ENCODE peak calls at places on chromosomes 3 and 15, in six cellular contexts. A is A549, E is IMR-90, I is HepG2, G is GM12878, V is K562. O is an unnamed sample.

GRCh38 chr15:59290311-59291213 is 82.1 kb downstream of the MYO1E start:
- DNase-seq in I (no peak), V (no peak), E (no peak), A (no peak), G (no peak), O (no peak)

GRCh38 chr3:39638286-39638685 is 170.8 kb downstream of the MOBP start:
- DNase-seq in I (no peak), G (no peak), E (no peak), V (no peak), A (no peak), O (no peak)

GRCh38 chr3:175338775-175339535 is 479.8 kb downstream of the NAALADL2 start:
- DNase-seq in A (peak), E (peak), G (no peak), V (no peak), I (no peak), O (no peak)

GRCh38 chr3:33315826-33316225 is 38.6 kb downstream of the FBXL2 start:
- DNase-seq in V (no peak), A (peak), E (peak), G (no peak), I (peak), O (no peak)

GRCh38 chr3:129116482-129116946 is 5.1 kb downstream of the RAB43 start:
- DNase-seq in I (peak), V (no peak), A (no peak), G (no peak), E (no peak), O (no peak)

GRCh38 chr3:194276768-194277546 is 74.2 kb downstream of the CPN2 start:
- DNase-seq in E (peak), A (no peak), I (no peak), V (no peak), G (no peak), O (no peak)

GRCh38 chr3:197613187-197613586 is 57.4 kb upstream of the BDH1 start:
- DNase-seq in A (no peak), I (no peak), V (no peak), G (no peak), E (no peak), O (no peak)

GRCh38 chr15:68333775-68334470 is 56.4 kb downstream of the FEM1B start:
- DNase-seq in E (peak), G (no peak), V (no peak), I (no peak), A (peak), O (no peak)

GRCh38 chr15:48388017-48388936 is 57.0 kb downstream of the DUT start:
- DNase-seq in I (no peak), E (peak), G (no peak), A (no peak), V (no peak), O (peak)

DNA sequence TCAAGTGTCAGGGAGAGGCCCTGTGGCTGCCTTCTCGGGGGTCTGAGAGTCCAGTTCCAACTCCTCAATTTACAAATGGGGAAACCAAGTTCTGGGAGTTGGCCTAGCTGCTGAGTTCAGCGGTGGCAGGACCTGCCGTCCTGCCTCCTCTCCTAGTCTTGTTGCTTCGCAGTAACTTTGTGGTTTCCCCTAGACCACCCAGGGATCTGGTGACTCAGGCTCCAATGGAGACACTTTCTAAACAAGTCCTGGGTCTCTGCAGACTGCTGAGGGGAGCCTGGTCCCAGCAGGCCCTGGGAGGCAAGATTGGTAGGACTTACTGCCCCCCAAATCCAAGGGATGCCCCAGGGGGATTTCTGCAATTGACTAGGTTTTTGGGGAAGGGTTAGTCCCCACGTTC is 83.6 kb downstream of the SMAD6 start:
- DNase-seq in A (no peak), G (no peak), E (peak), I (no peak), V (no peak), O (no peak)
- TF ChIP-seq BHLHE40 in A (no peak), G (no peak), E (no peak), I (no peak), V (no peak), O (no peak)

DNA sequence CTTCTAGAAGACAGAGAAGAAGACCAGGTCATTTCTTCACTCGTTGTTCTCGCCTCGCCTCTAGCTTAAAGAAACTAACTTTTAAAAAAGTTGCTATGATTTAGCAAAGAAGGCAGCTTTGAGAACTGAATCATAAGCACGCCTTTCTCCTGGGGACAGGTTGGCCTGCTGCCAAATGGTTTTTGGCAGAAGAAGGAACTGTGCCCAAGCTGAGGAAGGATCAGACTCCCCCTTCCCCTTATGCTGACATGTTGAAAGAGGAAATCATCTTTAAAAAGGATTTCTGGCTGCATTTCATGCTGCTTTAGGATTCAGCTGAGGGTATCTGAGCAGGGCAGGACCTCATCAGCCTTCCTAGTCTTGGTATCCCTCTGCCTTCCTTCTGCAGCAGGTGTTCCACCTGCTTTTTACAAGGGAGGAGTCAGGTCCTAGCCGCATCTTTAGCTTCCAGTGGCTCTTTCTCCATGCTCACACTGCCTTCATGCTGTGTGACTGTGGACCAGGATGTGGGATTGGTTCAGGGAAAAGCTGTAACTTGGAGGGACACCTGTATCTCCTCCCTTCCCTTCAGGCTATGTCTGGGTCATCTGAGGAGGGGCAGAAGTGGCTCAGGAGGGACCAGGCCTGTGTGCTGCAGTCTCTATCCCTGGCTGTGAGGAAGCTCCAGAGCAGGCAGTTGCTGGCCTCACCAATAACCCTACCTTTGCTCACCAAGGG is 34.1 kb upstream of the HACD2 start:
- DNase-seq in G (no peak), A (no peak), I (no peak), E (peak), V (no peak), O (no peak)
- TF ChIP-seq BHLHE40 in G (no peak), A (no peak), I (no peak), E (no peak), V (no peak), O (no peak)

DNA sequence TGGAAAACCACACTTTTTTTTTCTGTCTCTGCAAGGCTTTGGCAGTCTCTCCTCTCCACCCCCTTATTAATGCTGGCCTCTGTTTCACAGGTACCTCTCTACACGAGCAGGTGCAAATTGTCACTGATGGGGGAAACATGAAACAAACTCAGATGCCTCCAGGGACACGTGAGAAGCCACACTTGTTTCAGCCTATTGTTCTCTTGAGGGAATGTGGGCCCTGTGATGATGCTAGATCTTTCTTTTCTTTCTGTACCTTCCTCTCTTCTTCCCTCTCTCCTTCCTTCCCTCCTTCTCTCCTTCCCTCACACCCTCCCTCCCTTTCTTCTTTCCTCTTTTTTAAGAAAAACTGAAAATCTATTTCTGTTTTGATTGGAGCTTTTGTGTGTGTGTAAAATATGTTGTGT is 5.7 kb upstream of the BLM start:
- DNase-seq in G (no peak), V (no peak), A (no peak), I (no peak), E (no peak), O (no peak)
- TF ChIP-seq BHLHE40 in G (peak), V (no peak), A (no peak), I (no peak), E (no peak), O (no peak)

GRCh38 chr3:48406443-48407431 is 23.1 kb downstream of the PLXNB1 start:
- DNase-seq in A (no peak), E (no peak), G (no peak), V (no peak), I (no peak), O (no peak)
- TF ChIP-seq BHLHE40 in A (no peak), E (no peak), G (no peak), V (no peak), I (no peak), O (no peak)

GRCh38 chr15:67092726-67093125 is 27.3 kb downstream of the SMAD3 start:
- DNase-seq in A (no peak), E (no peak), G (no peak), I (no peak), V (no peak), O (no peak)

GRCh38 chr15:67089218-67090193 is 24.1 kb downstream of the SMAD3 start:
- DNase-seq in I (no peak), V (peak), G (no peak), E (peak), A (peak), O (no peak)

GRCh38 chr15:67091966-67092677 is 26.7 kb downstream of the SMAD3 start:
- DNase-seq in G (no peak), A (no peak), V (no peak), I (no peak), E (no peak), O (no peak)

GRCh38 chr15:67090297-67091072 is 25.1 kb downstream of the SMAD3 start:
- DNase-seq in A (no peak), I (no peak), E (no peak), G (no peak), V (no peak), O (no peak)

GRCh38 chr15:67091073-67091965 is 25.9 kb downstream of the SMAD3 start:
- DNase-seq in A (peak), V (peak), I (no peak), E (peak), G (peak), O (no peak)
- TF ChIP-seq BHLHE40 in A (no peak), V (peak), I (no peak), E (peak), G (peak), O (no peak)

DNA sequence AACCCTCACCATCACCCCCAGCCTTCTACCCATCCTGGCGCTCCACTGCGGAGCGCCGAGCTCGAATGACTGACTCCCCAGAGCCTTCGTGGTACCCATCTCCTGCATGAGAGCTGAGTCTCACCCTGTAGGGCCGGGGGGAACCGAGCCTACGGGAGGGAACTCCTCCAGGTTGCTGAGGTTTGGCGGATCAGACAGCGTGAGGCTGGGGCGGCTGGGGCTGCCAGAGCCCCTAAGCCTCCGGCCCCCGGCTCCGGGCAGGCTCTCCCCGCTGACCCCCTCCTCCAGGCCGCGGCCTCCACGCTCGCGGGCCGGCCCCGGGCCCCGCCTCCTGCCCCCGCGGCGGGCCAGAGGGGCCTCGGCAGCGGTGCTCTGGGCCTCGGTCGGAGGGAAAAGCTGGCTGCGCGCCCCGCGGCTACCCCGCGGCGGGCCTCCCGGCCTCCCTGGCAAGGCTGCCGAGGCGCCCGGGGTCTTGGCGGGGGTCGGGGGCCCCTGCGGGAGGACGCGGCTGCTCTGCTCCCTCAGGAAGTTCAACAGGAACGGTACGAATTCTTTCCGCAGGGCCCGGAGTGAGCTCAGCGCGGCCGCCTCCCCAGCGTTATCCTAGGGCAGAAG is 643 bp downstream of the CDAN1 start:
- DNase-seq in A (no peak), V (peak), I (no peak), E (no peak), G (no peak), O (peak)
- TF ChIP-seq BHLHE40 in A (no peak), V (no peak), I (no peak), E (no peak), G (no peak), O (no peak)